ENCODE peak calls at places on chromosomes 13 and 19, in seven cellular contexts. One of them, this sample, is unnamed.

GRCh38 chr13:51151463-51151862 is 40.4 kb upstream of the C13orf42 start:
- DNase-seq in ovary: no peak
- DNase-seq in body of pancreas: no peak
- DNase-seq in adrenal gland: no peak
- DNase-seq in heart left ventricle: no peak
- DNase-seq in transverse colon: no peak
- DNase-seq in right lobe of liver: peak; percentile 61
- DNase-seq in this sample: no peak

GRCh38 chr13:112331675-112332074 is 44.5 kb upstream of the SPACA7 start:
- DNase-seq in right lobe of liver: no peak
- DNase-seq in ovary: no peak
- DNase-seq in heart left ventricle: no peak
- DNase-seq in adrenal gland: no peak
- DNase-seq in transverse colon: no peak
- DNase-seq in body of pancreas: no peak
- DNase-seq in this sample: no peak

GRCh38 chr19:43684326-43684725 is 14.4 kb upstream of the PLAUR start:
- DNase-seq in adrenal gland: no peak
- DNase-seq in right lobe of liver: no peak
- DNase-seq in transverse colon: no peak
- DNase-seq in ovary: no peak
- DNase-seq in heart left ventricle: no peak
- DNase-seq in body of pancreas: no peak
- DNase-seq in this sample: no peak

GRCh38 chr13:26253787-26254582 is at the start of gene CDK8:
- DNase-seq in ovary: peak; percentile 93
- DNase-seq in adrenal gland: peak; percentile 88
- DNase-seq in transverse colon: peak; percentile 92
- DNase-seq in right lobe of liver: peak; percentile 95
- DNase-seq in body of pancreas: peak; percentile 87
- DNase-seq in heart left ventricle: peak; percentile 94
- DNase-seq in this sample: peak; percentile 94

GRCh38 chr13:80989241-80989640 is 648.3 kb upstream of the SPRY2 start:
- DNase-seq in right lobe of liver: no peak
- DNase-seq in transverse colon: no peak
- DNase-seq in heart left ventricle: no peak
- DNase-seq in adrenal gland: no peak
- DNase-seq in ovary: no peak
- DNase-seq in body of pancreas: no peak
- DNase-seq in this sample: no peak

GRCh38 chr13:32791545-32792172 is 205.4 kb downstream of the PDS5B start:
- DNase-seq in heart left ventricle: no peak
- DNase-seq in right lobe of liver: no peak
- DNase-seq in ovary: no peak
- DNase-seq in body of pancreas: no peak
- DNase-seq in adrenal gland: no peak
- DNase-seq in transverse colon: no peak
- DNase-seq in this sample: no peak

GRCh38 chr19:56141416-56141992 is 417 bp downstream of the ZNF444 start:
- DNase-seq in adrenal gland: no peak
- DNase-seq in ovary: peak; percentile 57
- DNase-seq in right lobe of liver: no peak
- DNase-seq in heart left ventricle: no peak
- DNase-seq in body of pancreas: peak; percentile 52
- DNase-seq in transverse colon: peak; percentile 29
- DNase-seq in this sample: no peak

GRCh38 chr19:11261431-11261901 is 858 bp downstream of the DOCK6 start:
- DNase-seq in body of pancreas: no peak
- DNase-seq in adrenal gland: no peak
- DNase-seq in transverse colon: no peak
- DNase-seq in heart left ventricle: peak; percentile 40
- DNase-seq in ovary: peak; percentile 64
- DNase-seq in right lobe of liver: no peak
- DNase-seq in this sample: no peak

GRCh38 chr19:29292562-29292961 is 79.6 kb upstream of the UQCRFS1 start:
- DNase-seq in ovary: no peak
- DNase-seq in right lobe of liver: no peak
- DNase-seq in transverse colon: no peak
- DNase-seq in heart left ventricle: no peak
- DNase-seq in body of pancreas: no peak
- DNase-seq in adrenal gland: no peak
- DNase-seq in this sample: no peak

GRCh38 chr13:87498681-87499080 is 172.5 kb upstream of the SLITRK5 start:
- DNase-seq in transverse colon: no peak
- DNase-seq in adrenal gland: no peak
- DNase-seq in body of pancreas: no peak
- DNase-seq in right lobe of liver: no peak
- DNase-seq in heart left ventricle: no peak
- DNase-seq in ovary: no peak
- DNase-seq in this sample: no peak

GRCh38 chr19:41707502-41707812 is 969 bp upstream of the CEACAM5 start:
- DNase-seq in right lobe of liver: peak; percentile 27
- DNase-seq in ovary: no peak
- DNase-seq in heart left ventricle: no peak
- DNase-seq in adrenal gland: no peak
- DNase-seq in body of pancreas: no peak
- DNase-seq in transverse colon: peak; percentile 44
- DNase-seq in this sample: no peak

GRCh38 chr19:47752440-47753211 is 7.3 kb downstream of the NOP53 start:
- DNase-seq in adrenal gland: no peak
- DNase-seq in body of pancreas: no peak
- DNase-seq in transverse colon: no peak
- DNase-seq in right lobe of liver: no peak
- DNase-seq in ovary: no peak
- DNase-seq in heart left ventricle: no peak
- DNase-seq in this sample: no peak

GRCh38 chr13:112510002-112510780 is 77.8 kb downstream of the TUBGCP3 start:
- DNase-seq in ovary: no peak
- DNase-seq in heart left ventricle: no peak
- DNase-seq in adrenal gland: peak; percentile 38
- DNase-seq in right lobe of liver: no peak
- DNase-seq in body of pancreas: no peak
- DNase-seq in transverse colon: no peak
- DNase-seq in this sample: peak; percentile 13

GRCh38 chr13:94139393-94139995 is 340.0 kb downstream of the DCT start:
- DNase-seq in transverse colon: no peak
- DNase-seq in adrenal gland: no peak
- DNase-seq in heart left ventricle: no peak
- DNase-seq in ovary: no peak
- DNase-seq in body of pancreas: no peak
- DNase-seq in right lobe of liver: no peak
- DNase-seq in this sample: no peak

GRCh38 chr13:19794552-19795143 is 11.9 kb upstream of the PSPC1 start:
- DNase-seq in ovary: no peak
- DNase-seq in right lobe of liver: no peak
- DNase-seq in adrenal gland: no peak
- DNase-seq in heart left ventricle: no peak
- DNase-seq in body of pancreas: no peak
- DNase-seq in transverse colon: no peak
- DNase-seq in this sample: no peak

GRCh38 chr19:3054972-3055740 is 7.1 kb downstream of the TLE5 start:
- DNase-seq in transverse colon: no peak
- DNase-seq in heart left ventricle: no peak
- DNase-seq in right lobe of liver: no peak
- DNase-seq in adrenal gland: no peak
- DNase-seq in ovary: no peak
- DNase-seq in body of pancreas: no peak
- DNase-seq in this sample: no peak
- H3K4me1 ChIP-seq in transverse colon: peaks cover 25% of the 10 kb centered on the region
- H3K4me1 ChIP-seq in heart left ventricle: peaks cover 31% of the 10 kb centered on the region
- H3K4me1 ChIP-seq in right lobe of liver: peaks cover 14% of the 10 kb centered on the region
- H3K4me1 ChIP-seq in adrenal gland: peaks cover 34% of the 10 kb centered on the region
- H3K4me1 ChIP-seq in ovary: peaks cover 10% of the 10 kb centered on the region
- H3K4me1 ChIP-seq in body of pancreas: peaks cover 58% of the 10 kb centered on the region
- H3K4me1 ChIP-seq in this sample: peaks cover 54% of the 10 kb centered on the region

GRCh38 chr19:5988520-5989387 is 10.8 kb upstream of the RANBP3 start:
- DNase-seq in transverse colon: no peak
- DNase-seq in heart left ventricle: no peak
- DNase-seq in adrenal gland: no peak
- DNase-seq in right lobe of liver: no peak
- DNase-seq in body of pancreas: no peak
- DNase-seq in ovary: no peak
- DNase-seq in this sample: no peak

GRCh38 chr19:5991244-5991838 is 13.4 kb upstream of the RANBP3 start:
- DNase-seq in heart left ventricle: no peak
- DNase-seq in adrenal gland: no peak
- DNase-seq in body of pancreas: no peak
- DNase-seq in transverse colon: no peak
- DNase-seq in right lobe of liver: no peak
- DNase-seq in ovary: no peak
- DNase-seq in this sample: no peak

GRCh38 chr19:5992756-5993155 is 14.8 kb upstream of the RANBP3 start:
- DNase-seq in ovary: no peak
- DNase-seq in right lobe of liver: no peak
- DNase-seq in transverse colon: no peak
- DNase-seq in adrenal gland: no peak
- DNase-seq in body of pancreas: no peak
- DNase-seq in heart left ventricle: no peak
- DNase-seq in this sample: no peak

GRCh38 chr19:5989388-5990074 is 11.6 kb upstream of the RANBP3 start:
- DNase-seq in right lobe of liver: no peak
- DNase-seq in adrenal gland: no peak
- DNase-seq in transverse colon: no peak
- DNase-seq in heart left ventricle: no peak
- DNase-seq in body of pancreas: no peak
- DNase-seq in ovary: no peak
- DNase-seq in this sample: no peak

DNA sequence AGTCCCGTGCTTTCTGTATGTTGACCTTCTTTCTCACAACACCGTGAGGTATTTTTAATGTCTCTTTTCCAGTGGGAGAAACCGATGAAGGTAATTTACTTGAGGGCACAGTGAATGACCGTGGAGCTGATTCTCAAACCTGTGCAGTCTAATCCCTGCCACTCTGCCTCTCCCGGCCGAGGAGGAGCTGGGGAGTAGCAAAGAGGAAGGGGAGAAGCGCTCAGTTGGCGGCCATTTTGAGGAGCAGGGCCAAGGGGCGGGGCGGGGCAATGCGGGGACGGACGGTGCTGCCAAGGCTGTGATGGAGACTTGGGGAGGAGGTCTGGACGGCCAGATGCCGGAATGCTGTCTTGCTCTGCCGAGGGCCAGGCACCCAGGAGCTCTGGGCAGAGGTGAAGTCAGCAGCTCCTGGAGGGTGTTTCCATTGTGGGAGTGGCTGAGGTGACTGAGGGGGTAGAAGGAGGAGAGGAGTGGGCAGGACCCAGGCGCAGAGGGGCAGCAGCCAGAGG is 12.4 kb upstream of the RANBP3 start:
- DNase-seq in right lobe of liver: no peak
- DNase-seq in heart left ventricle: no peak
- DNase-seq in body of pancreas: no peak
- DNase-seq in ovary: peak; percentile 50
- DNase-seq in adrenal gland: no peak
- DNase-seq in transverse colon: no peak
- DNase-seq in this sample: no peak
- TF ChIP-seq CTCF in right lobe of liver: no peak
- TF ChIP-seq CTCF in heart left ventricle: no peak
- TF ChIP-seq CTCF in body of pancreas: no peak
- TF ChIP-seq CTCF in ovary: no peak
- TF ChIP-seq CTCF in adrenal gland: no peak
- TF ChIP-seq CTCF in transverse colon: no peak
- TF ChIP-seq CTCF in this sample: no peak

GRCh38 chr19:16618248-16618647 is 9.8 kb downstream of the MED26 start:
- DNase-seq in adrenal gland: no peak
- DNase-seq in right lobe of liver: no peak
- DNase-seq in transverse colon: no peak
- DNase-seq in heart left ventricle: no peak
- DNase-seq in ovary: no peak
- DNase-seq in body of pancreas: no peak
- DNase-seq in this sample: no peak

GRCh38 chr19:16620584-16620983 is 7.4 kb downstream of the MED26 start:
- DNase-seq in right lobe of liver: no peak
- DNase-seq in ovary: no peak
- DNase-seq in adrenal gland: no peak
- DNase-seq in body of pancreas: no peak
- DNase-seq in transverse colon: no peak
- DNase-seq in heart left ventricle: no peak
- DNase-seq in this sample: no peak

GRCh38 chr19:16620018-16620417 is 8.0 kb downstream of the MED26 start:
- DNase-seq in heart left ventricle: no peak
- DNase-seq in ovary: no peak
- DNase-seq in right lobe of liver: no peak
- DNase-seq in transverse colon: no peak
- DNase-seq in body of pancreas: no peak
- DNase-seq in adrenal gland: no peak
- DNase-seq in this sample: no peak

GRCh38 chr19:16621165-16621800 is 6.7 kb downstream of the MED26 start:
- DNase-seq in body of pancreas: no peak
- DNase-seq in ovary: no peak
- DNase-seq in adrenal gland: no peak
- DNase-seq in right lobe of liver: no peak
- DNase-seq in transverse colon: no peak
- DNase-seq in heart left ventricle: no peak
- DNase-seq in this sample: no peak

GRCh38 chr19:16619456-16619855 is 8.5 kb downstream of the MED26 start:
- DNase-seq in transverse colon: no peak
- DNase-seq in adrenal gland: peak; percentile 54
- DNase-seq in ovary: no peak
- DNase-seq in body of pancreas: no peak
- DNase-seq in heart left ventricle: no peak
- DNase-seq in right lobe of liver: no peak
- DNase-seq in this sample: peak; percentile 60
- H3K4me1 ChIP-seq in transverse colon: peaks cover 9% of the 10 kb centered on the region
- H3K4me1 ChIP-seq in adrenal gland: peaks cover 21% of the 10 kb centered on the region
- H3K4me1 ChIP-seq in ovary: peaks cover 12% of the 10 kb centered on the region
- H3K4me1 ChIP-seq in body of pancreas: peaks cover 36% of the 10 kb centered on the region
- H3K4me1 ChIP-seq in heart left ventricle: peaks cover 56% of the 10 kb centered on the region
- H3K4me1 ChIP-seq in right lobe of liver: no peaks in the 10 kb centered on the region
- H3K4me1 ChIP-seq in this sample: peaks cover 38% of the 10 kb centered on the region

DNA sequence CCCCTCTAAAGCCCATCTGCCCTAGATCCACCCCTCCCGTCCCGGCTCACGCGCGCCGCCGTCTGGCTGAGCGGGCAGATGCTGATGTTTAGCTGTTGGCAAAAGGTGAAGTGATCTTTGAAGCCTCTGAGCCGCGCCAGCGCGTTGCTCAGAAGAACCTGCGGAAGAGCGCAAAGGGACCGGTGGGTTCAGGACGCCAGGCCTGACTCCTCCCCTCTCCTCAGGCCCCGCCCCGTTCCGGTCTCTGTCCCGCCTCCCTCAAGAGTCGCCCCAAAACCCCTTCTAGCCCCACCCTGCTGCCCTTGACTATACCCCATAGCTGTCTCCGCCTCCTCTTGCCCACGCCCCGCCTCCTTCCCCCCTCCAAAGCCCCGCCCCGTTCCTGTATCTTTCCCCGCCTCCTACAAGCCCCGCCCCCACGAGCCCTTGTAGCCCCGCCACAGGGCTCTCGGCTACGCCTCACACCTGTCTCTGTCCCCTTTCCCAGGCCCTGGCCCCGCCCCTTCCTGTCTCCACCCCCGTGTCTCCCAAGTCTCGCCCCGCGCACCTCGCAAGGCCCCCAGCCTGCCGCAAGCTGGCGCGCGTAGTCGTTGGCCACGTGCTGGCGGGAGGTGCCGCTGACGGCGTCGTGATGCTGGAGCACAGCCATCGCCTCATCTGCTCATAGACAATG is 9.5 kb downstream of the MAN2B1 start:
- DNase-seq in ovary: no peak
- DNase-seq in transverse colon: no peak
- DNase-seq in heart left ventricle: no peak
- DNase-seq in body of pancreas: no peak
- DNase-seq in adrenal gland: no peak
- DNase-seq in right lobe of liver: no peak
- DNase-seq in this sample: no peak
- TF ChIP-seq CTCF in ovary: no peak
- TF ChIP-seq CTCF in transverse colon: no peak
- TF ChIP-seq CTCF in heart left ventricle: no peak
- TF ChIP-seq CTCF in body of pancreas: no peak
- TF ChIP-seq CTCF in adrenal gland: no peak
- TF ChIP-seq CTCF in right lobe of liver: no peak
- TF ChIP-seq CTCF in this sample: no peak

This sample was measured in heart right ventricle.